ENCODE peak calls at places on chromosomes 2 and 18, in five cellular contexts. V is breast epithelium, H is Peyer's patch, X is heart left ventricle, E is stomach. R is an unnamed sample.

GRCh38 chr2:45494275-45494977 is 116.6 kb downstream of the SRBD1 start:
- DNase-seq in H (no peak), X (no peak), E (no peak), V (no peak), R (no peak)

GRCh38 chr2:170396799-170397459 is 219.0 kb downstream of the MYO3B start:
- DNase-seq in X (no peak), H (no peak), E (no peak), V (no peak), R (no peak)

GRCh38 chr2:8239402-8240127 is 442.3 kb upstream of the ID2 start:
- DNase-seq in V (no peak), X (no peak), E (no peak), H (no peak), R (no peak)

GRCh38 chr18:55319517-55319905 is 268.5 kb downstream of the TCF4 start:
- DNase-seq in H (no peak), V (no peak), X (no peak), E (no peak), R (no peak)

GRCh38 chr2:109516445-109517117 is 97.2 kb downstream of the SEPTIN10 start:
- DNase-seq in E (peak; percentile 55), H (peak; percentile 78), X (peak; percentile 75), V (no peak), R (no peak)

GRCh38 chr2:28391564-28392296 is 928 bp upstream of the FOSL2 start:
- DNase-seq in V (peak; percentile 94), X (peak; percentile 95), E (peak; percentile 93), H (peak; percentile 98), R (peak; percentile 96)

GRCh38 chr2:16204791-16205620 is 264.7 kb downstream of the MYCN start:
- DNase-seq in V (no peak), H (no peak), X (no peak), E (no peak), R (no peak)

GRCh38 chr18:77056399-77057015 is 76.1 kb downstream of the MBP start:
- DNase-seq in V (no peak), X (no peak), E (no peak), H (peak; percentile 74), R (no peak)

GRCh38 chr2:208783184-208783583 is 376.6 kb downstream of the PTH2R start:
- DNase-seq in V (no peak), H (no peak), X (no peak), E (no peak), R (no peak)

GRCh38 chr2:41160439-41160838 is 708.5 kb upstream of the SLC8A1 start:
- DNase-seq in V (no peak), H (no peak), E (no peak), X (no peak), R (no peak)

DNA sequence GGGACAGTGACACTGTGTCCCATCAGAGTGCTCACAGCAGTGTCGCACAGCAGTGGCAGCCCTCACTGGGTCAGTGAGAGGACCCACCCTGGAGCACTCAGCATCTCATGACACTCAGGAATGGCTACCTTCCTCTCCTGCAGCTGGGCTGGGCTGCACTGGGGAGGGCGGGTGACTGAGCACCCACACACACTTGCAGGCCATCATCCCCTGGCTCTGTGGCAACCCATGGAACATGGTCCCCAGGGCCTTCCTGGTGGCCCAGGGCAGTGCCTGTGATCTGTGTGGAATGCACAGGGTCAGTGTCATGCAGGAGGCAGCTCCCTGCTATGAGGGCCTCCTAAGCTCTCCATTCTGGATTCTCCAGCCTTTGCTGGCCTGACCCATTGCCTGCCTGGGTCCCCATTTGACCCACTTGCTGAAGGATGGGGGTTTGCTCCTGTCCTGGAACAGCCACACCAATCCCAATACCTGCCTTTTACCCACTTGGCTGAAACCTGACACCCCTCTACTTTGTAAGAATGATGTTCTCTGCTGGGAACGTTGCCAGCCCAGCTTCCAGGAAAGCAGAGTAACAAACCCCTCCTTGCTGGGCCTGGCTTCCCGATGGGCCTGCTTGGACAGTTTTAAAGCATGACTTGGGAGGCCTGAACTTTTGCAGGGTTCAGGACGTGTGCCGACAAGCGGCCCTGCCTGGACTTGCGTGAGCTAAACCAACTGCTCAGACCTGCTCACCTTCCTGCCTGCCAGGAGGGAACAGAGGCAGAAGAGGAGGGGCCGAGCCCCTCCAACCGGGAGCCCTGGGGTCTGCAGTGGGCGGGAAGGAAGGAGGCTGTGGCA is 13.7 kb downstream of the HS6ST1 start:
- DNase-seq in V (peak; percentile 96), E (peak; percentile 73), X (peak; percentile 71), H (peak; percentile 50), R (peak; percentile 65)
- H3K36me3 ChIP-seq in V (no peaks in the 10 kb centered on the region), E (no peaks in the 10 kb centered on the region), X (no peaks in the 10 kb centered on the region), H (no peaks in the 10 kb centered on the region), R (no peaks in the 10 kb centered on the region)

GRCh38 chr2:167192833-167193232 is 304.6 kb downstream of the XIRP2 start:
- DNase-seq in X (no peak), E (no peak), V (no peak), H (no peak), R (no peak)
- H3K27ac ChIP-seq in X (peak overlapping the region; percentile 12), E (no peak overlapping the region), V (no peak overlapping the region), H (no peak overlapping the region), R (peak overlapping the region; percentile 86)

GRCh38 chr2:61536723-61537581 is 1.2 kb downstream of the XPO1 start:
- DNase-seq in E (peak; percentile 84), V (peak; percentile 81), H (peak; percentile 83), X (peak; percentile 88), R (peak; percentile 90)
- TF ChIP-seq POLR2A in E (no peak), V (peak; percentile 28), H (peak; percentile 51), X (no peak), R (peak; percentile 73)

GRCh38 chr2:216179015-216179414 is 69.9 kb downstream of the XRCC5 start:
- DNase-seq in E (no peak), V (no peak), X (no peak), H (no peak), R (no peak)
- H3K36me3 ChIP-seq in E (peaks cover 70% of the 10 kb centered on the region), V (no peaks in the 10 kb centered on the region), X (peaks cover 52% of the 10 kb centered on the region), H (no peaks in the 10 kb centered on the region), R (peaks cover 16% of the 10 kb centered on the region)

GRCh38 chr18:36305375-36305774 is 7.9 kb downstream of the FHOD3 start:
- DNase-seq in E (no peak), X (no peak), V (no peak), H (no peak), R (no peak)

GRCh38 chr18:36301884-36302283 is 4.4 kb downstream of the FHOD3 start:
- DNase-seq in H (no peak), V (no peak), X (no peak), E (no peak), R (no peak)

GRCh38 chr18:36302676-36303075 is 5.2 kb downstream of the FHOD3 start:
- DNase-seq in V (no peak), X (no peak), H (no peak), E (no peak), R (no peak)

GRCh38 chr18:36304723-36305122 is 7.2 kb downstream of the FHOD3 start:
- DNase-seq in H (no peak), V (no peak), E (no peak), X (no peak), R (no peak)

GRCh38 chr18:36303203-36303844 is 5.8 kb downstream of the FHOD3 start:
- DNase-seq in V (no peak), H (no peak), E (no peak), X (no peak), R (no peak)
- H3K27ac ChIP-seq in V (no peak overlapping the region), H (no peak overlapping the region), E (no peak overlapping the region), X (no peak overlapping the region), R (peak overlapping the region; percentile 51)

R was measured in gastrocnemius medialis.